ENCODE peak calls at places on chromosomes 16 and 17, in eight cellular contexts. W is stimulated activated naive CD4-positive, alpha-beta T cell treated with Interleukin-2 at 50 U/mL for 16 hours; T is AML-193; R is activated T-cell treated with anti-CD3 and anti-CD28 coated beads for 1 hour; D is iris pigment epithelial cell; C is mesothelial cell of epicardium; M is stimulated activated naive B cell treated with anti-CD40 and anti-IgM and Interleukin-4, amounts not matched to agents 10 μg/mL and 1 μg/mL and 100 μg/mL, for 72 hours; J is ELR. L is an unnamed sample.

GRCh38 chr17:45006927-45007461 is 38.9 kb upstream of the C1QL1 start:
- DNase-seq in M (no peak), W (no peak), T (no peak), J (peak; percentile 29), R (no peak), D (no peak), C (no peak), L (no peak)

GRCh38 chr16:53773150-53773846 is 69.3 kb downstream of the FTO start:
- DNase-seq in T (peak; percentile 51), D (peak; percentile 87), J (peak; percentile 79), W (no peak), R (no peak), C (no peak), M (no peak), L (peak; percentile 88)

GRCh38 chr17:57331423-57331822 is 75.1 kb downstream of the MSI2 start:
- DNase-seq in R (no peak), W (no peak), D (no peak), T (no peak), J (no peak), C (no peak), M (no peak), L (no peak)

GRCh38 chr17:62098623-62099231 is 33.6 kb upstream of the MED13 start:
- DNase-seq in J (no peak), C (no peak), R (no peak), T (no peak), M (peak; percentile 71), D (no peak), W (no peak), L (no peak)

GRCh38 chr17:42553866-42554249 is 1.1 kb downstream of the HSD17B1 start:
- DNase-seq in T (no peak), J (no peak), M (no peak), C (no peak), R (no peak), W (peak; percentile 16), D (no peak), L (no peak)

GRCh38 chr16:65059421-65059980 is 62.4 kb downstream of the CDH11 start:
- DNase-seq in W (no peak), D (peak; percentile 18), R (no peak), J (no peak), M (no peak), C (no peak), T (no peak), L (no peak)

GRCh38 chr16:14527411-14528044 is 102.5 kb downstream of the PARN start:
- DNase-seq in C (no peak), R (no peak), T (no peak), J (no peak), M (no peak), D (peak; percentile 69), W (no peak), L (peak; percentile 37)

GRCh38 chr16:87550510-87550961 is 51.8 kb upstream of the JPH3 start:
- DNase-seq in W (peak; percentile 36), C (no peak), M (peak; percentile 15), J (peak; percentile 32), D (no peak), R (peak; percentile 57), T (no peak), L (peak; percentile 45)

GRCh38 chr17:19766421-19767270 is 18.5 kb upstream of the ALDH3A1 start:
- DNase-seq in J (peak; percentile 66), R (peak; percentile 85), T (peak; percentile 59), W (peak; percentile 62), D (peak; percentile 53), M (peak; percentile 68), C (peak; percentile 69), L (peak; percentile 81)

GRCh38 chr17:7650509-7651096 is at the start of gene ATP1B2:
- DNase-seq in J (peak; percentile 61), C (peak; percentile 51), D (peak; percentile 23), R (peak; percentile 61), W (peak; percentile 69), T (no peak), M (peak; percentile 49), L (peak; percentile 60)

GRCh38 chr17:74780443-74781238 is 4.5 kb upstream of the NAT9 start:
- DNase-seq in T (peak; percentile 89), J (peak; percentile 71), M (no peak), R (no peak), W (no peak), C (no peak), D (peak; percentile 25), L (peak; percentile 29)

GRCh38 chr17:60473788-60474187 is 51.5 kb downstream of the CHCT1 start:
- DNase-seq in W (no peak), M (no peak), D (peak; percentile 34), R (no peak), T (no peak), J (no peak), C (no peak), L (no peak)

GRCh38 chr16:19885456-19886060 is 910 bp upstream of the GPRC5B start:
- DNase-seq in M (no peak), W (no peak), D (no peak), T (no peak), J (no peak), R (no peak), C (no peak), L (peak; percentile 36)

GRCh38 chr16:65414284-65414984 is 292.6 kb upstream of the CDH11 start:
- DNase-seq in J (peak; percentile 81), M (peak; percentile 11), R (no peak), T (no peak), W (no peak), C (no peak), D (peak; percentile 93), L (peak; percentile 60)

GRCh38 chr17:17156511-17156910 is 49.6 kb downstream of the PLD6 start:
- DNase-seq in J (peak; percentile 62), T (no peak), M (no peak), D (no peak), C (no peak), R (no peak), W (no peak), L (peak; percentile 40)

GRCh38 chr16:87608400-87608985 is 6.2 kb downstream of the JPH3 start:
- DNase-seq in T (peak; percentile 1), J (peak; percentile 64), W (no peak), C (peak; percentile 67), R (peak; percentile 33), D (peak; percentile 57), M (no peak), L (peak; percentile 84)

GRCh38 chr16:56923481-56923880 is 8.5 kb upstream of the HERPUD1 start:
- DNase-seq in T (no peak), D (peak; percentile 73), J (no peak), R (no peak), W (no peak), M (no peak), C (no peak), L (no peak)

L was measured in astrocyte of the hippocampus.